ENCODE peak calls at places on chromosome 4, in ten cellular contexts. Y is Panc1; M is CD8-positive, alpha-beta T cell; D is uterus; E is gastrocnemius medialis; O is SK-N-SH; J is body of pancreas; W is upper lobe of right lung; K is fibroblast of lung; Z is CD4-positive, alpha-beta memory T cell. N is an unnamed sample.

GRCh38 chr4:56259595-56259994 is 127.7 kb downstream of the AASDH start:
- DNase-seq in Y (no peak), M (no peak), D (no peak), E (no peak), O (no peak), J (no peak), W (no peak), K (no peak), Z (no peak), N (no peak)

GRCh38 chr4:67871867-67872266 is 11.9 kb downstream of the TMPRSS11D start:
- DNase-seq in Y (peak; percentile 27), M (no peak), D (no peak), E (no peak), O (peak; percentile 20), J (no peak), W (no peak), K (peak; percentile 65), Z (no peak), N (no peak)

GRCh38 chr4:7654550-7655266 is 220.0 kb upstream of the PSAPL1 start:
- DNase-seq in Y (no peak), M (no peak), D (no peak), E (no peak), O (no peak), J (no peak), W (no peak), K (no peak), Z (no peak), N (no peak)

GRCh38 chr4:145181091-145181501 is 707 bp upstream of the OTUD4 start:
- DNase-seq in Y (no peak), M (no peak), D (no peak), E (no peak), O (no peak), J (no peak), W (no peak), K (no peak), Z (no peak), N (no peak)

GRCh38 chr4:81421346-81422218 is 50.1 kb downstream of the RASGEF1B start:
- DNase-seq in Y (no peak), M (no peak), D (no peak), E (no peak), O (no peak), J (peak; percentile 30), W (no peak), K (peak; percentile 47), Z (no peak), N (no peak)

GRCh38 chr4:134708026-134708425 is 506.4 kb upstream of the PABPC4L start:
- DNase-seq in Y (no peak), M (no peak), D (no peak), E (no peak), O (no peak), J (no peak), W (no peak), K (peak; percentile 0), Z (no peak), N (no peak)

GRCh38 chr4:154329268-154329858 is 162.2 kb downstream of the DCHS2 start:
- DNase-seq in Y (no peak), M (no peak), D (no peak), E (no peak), O (no peak), J (no peak), W (no peak), K (peak; percentile 49), Z (no peak), N (no peak)

GRCh38 chr4:80361329-80361900 is 25.9 kb downstream of the CFAP299 start:
- DNase-seq in Y (no peak), M (no peak), D (no peak), E (no peak), O (peak; percentile 21), J (no peak), W (no peak), K (peak; percentile 53), Z (peak; percentile 41), N (no peak)

GRCh38 chr4:19164334-19164733 is 1087.4 kb upstream of the SLIT2 start:
- DNase-seq in Y (no peak), M (no peak), D (no peak), E (no peak), O (no peak), J (no peak), W (no peak), K (no peak), Z (no peak), N (no peak)

GRCh38 chr4:130359537-130359936 is 1263.6 kb downstream of the C4orf33 start:
- DNase-seq in Y (no peak), M (no peak), D (no peak), E (no peak), O (peak; percentile 16), J (no peak), W (no peak), K (peak; percentile 67), Z (no peak), N (no peak)

GRCh38 chr4:186472948-186473347 is 82.4 kb downstream of the MTNR1A start:
- DNase-seq in Y (no peak), M (no peak), D (no peak), E (no peak), O (peak; percentile 30), J (no peak), W (no peak), K (peak; percentile 66), Z (no peak), N (no peak)

GRCh38 chr4:98794565-98795205 is 134.2 kb downstream of the EIF4E start:
- DNase-seq in Y (no peak), M (no peak), D (no peak), E (no peak), O (no peak), J (no peak), W (no peak), K (no peak), Z (no peak), N (no peak)

GRCh38 chr4:106618920-106619319 is 250.3 kb upstream of the GIMD1 start:
- DNase-seq in Y (no peak), M (no peak), D (no peak), E (no peak), O (no peak), J (no peak), W (no peak), K (no peak), Z (no peak), N (no peak)

GRCh38 chr4:147480891-147481576 is at the start of gene EDNRA:
- DNase-seq in Y (no peak), M (no peak), D (peak; percentile 48), E (no peak), O (peak; percentile 84), J (no peak), W (peak; percentile 71), K (peak; percentile 65), Z (no peak), N (no peak)

GRCh38 chr4:157978680-157979361 is 194.0 kb downstream of the GASK1B start:
- DNase-seq in Y (peak; percentile 42), M (no peak), D (peak; percentile 78), E (no peak), O (peak; percentile 56), J (peak; percentile 39), W (peak; percentile 67), K (peak; percentile 75), Z (peak; percentile 19), N (peak; percentile 29)

GRCh38 chr4:62118558-62118957 is 918.4 kb downstream of the ADGRL3 start:
- DNase-seq in Y (no peak), M (no peak), D (no peak), E (no peak), O (no peak), J (no peak), W (no peak), K (no peak), Z (no peak), N (no peak)

GRCh38 chr4:103118171-103118570 is 18.5 kb upstream of the BDH2 start:
- DNase-seq in Y (no peak), M (no peak), D (no peak), E (no peak), O (no peak), J (no peak), W (no peak), K (peak; percentile 51), Z (no peak), N (no peak)
- H3K36me3 ChIP-seq in Y (peaks cover 14% of the 10 kb centered on the region), M (no peaks in the 10 kb centered on the region), D (no peaks in the 10 kb centered on the region), E (no peaks in the 10 kb centered on the region), O (peaks cover 18% of the 10 kb centered on the region), J (no peaks in the 10 kb centered on the region), W (no peaks in the 10 kb centered on the region), K (no peaks in the 10 kb centered on the region), Z (no peaks in the 10 kb centered on the region), N (no peaks in the 10 kb centered on the region)

DNA sequence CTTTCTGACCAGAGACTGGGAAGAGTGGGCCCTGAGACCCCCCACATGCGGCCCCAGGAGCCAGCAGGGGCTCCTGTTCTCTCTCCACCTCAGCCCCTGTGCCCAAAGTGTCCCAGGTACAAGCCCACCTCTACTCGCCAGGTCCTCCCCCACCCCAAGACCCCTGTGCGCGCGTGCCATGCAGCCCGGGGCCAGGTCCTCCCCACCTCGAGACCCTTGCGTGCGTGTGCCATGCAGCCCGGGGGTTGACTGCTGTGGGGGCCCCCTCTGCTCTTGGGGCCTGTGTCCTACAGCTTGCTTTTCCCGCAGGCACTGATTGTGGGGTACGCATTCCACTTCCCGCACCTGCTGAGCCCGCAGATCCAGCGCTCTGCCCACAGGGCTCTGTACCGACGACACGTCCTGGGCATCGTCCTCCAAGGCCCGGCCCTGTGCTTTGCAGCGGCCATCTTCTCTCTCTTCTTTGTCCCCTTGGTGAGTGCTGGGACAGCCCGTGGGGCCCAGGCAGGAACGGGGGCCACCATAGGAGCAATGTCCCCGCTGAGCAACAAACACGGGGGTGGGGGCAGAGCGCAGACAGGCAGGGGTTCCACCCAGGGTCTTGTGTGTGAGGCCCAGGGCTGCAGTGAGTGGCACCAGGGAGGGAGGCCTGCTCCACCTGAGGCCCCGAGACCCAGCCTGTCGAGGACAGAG is 20.3 kb downstream of the DGKQ start:
- DNase-seq in Y (no peak), M (no peak), D (no peak), E (peak; percentile 9), O (peak; percentile 17), J (no peak), W (peak; percentile 62), K (no peak), Z (no peak), N (no peak)
- H3K36me3 ChIP-seq in Y (no peaks in the 10 kb centered on the region), M (peaks cover 5% of the 10 kb centered on the region), D (no peaks in the 10 kb centered on the region), E (peaks cover 9% of the 10 kb centered on the region), O (peaks cover 5% of the 10 kb centered on the region), J (no peaks in the 10 kb centered on the region), W (peaks cover 8% of the 10 kb centered on the region), K (peaks cover 2% of the 10 kb centered on the region), Z (no peaks in the 10 kb centered on the region), N (no peaks in the 10 kb centered on the region)

GRCh38 chr4:529563-529962 is 30.6 kb downstream of the PIGG start:
- DNase-seq in Y (no peak), M (no peak), D (no peak), E (no peak), O (no peak), J (no peak), W (no peak), K (no peak), Z (no peak), N (no peak)
- H3K36me3 ChIP-seq in Y (no peaks in the 10 kb centered on the region), M (peaks cover 16% of the 10 kb centered on the region), D (no peaks in the 10 kb centered on the region), E (peaks cover 57% of the 10 kb centered on the region), O (peaks cover 80% of the 10 kb centered on the region), J (peaks cover 8% of the 10 kb centered on the region), W (peaks cover 85% of the 10 kb centered on the region), K (peaks cover 14% of the 10 kb centered on the region), Z (peaks cover 18% of the 10 kb centered on the region), N (peaks cover 3% of the 10 kb centered on the region)

DNA sequence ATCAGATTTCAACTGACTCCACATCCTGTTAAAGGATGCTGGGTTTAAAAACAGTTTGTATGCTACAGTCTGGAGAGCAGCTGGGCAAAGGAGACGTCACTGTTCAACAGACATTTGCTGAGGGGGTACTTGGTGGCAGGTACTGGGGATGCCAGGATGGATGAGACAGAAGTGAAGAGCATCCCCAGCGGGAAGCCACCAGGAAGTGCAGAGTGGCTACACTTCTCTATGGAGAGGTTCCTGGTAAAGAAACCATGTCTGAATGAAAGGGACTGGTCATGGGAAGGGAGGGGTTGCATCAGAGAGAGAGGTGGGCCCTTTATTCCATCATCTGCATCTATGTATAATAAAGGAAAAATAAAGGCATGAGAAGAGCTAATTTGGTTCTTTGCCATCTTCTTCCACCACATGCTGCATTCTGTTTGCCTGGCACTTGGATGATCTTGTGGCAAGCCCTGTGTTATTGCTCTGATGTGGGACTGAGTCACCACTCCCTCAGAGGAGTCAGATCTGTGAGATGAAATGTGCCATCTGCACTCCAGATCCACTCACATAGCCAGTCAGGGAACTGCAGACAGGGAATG is 144.9 kb downstream of the SOWAHB start:
- DNase-seq in Y (no peak), M (no peak), D (no peak), E (no peak), O (peak; percentile 60), J (no peak), W (no peak), K (peak; percentile 100), Z (no peak), N (no peak)
- H3K36me3 ChIP-seq in Y (no peaks in the 10 kb centered on the region), M (no peaks in the 10 kb centered on the region), D (no peaks in the 10 kb centered on the region), E (no peaks in the 10 kb centered on the region), O (peaks cover 50% of the 10 kb centered on the region), J (no peaks in the 10 kb centered on the region), W (peaks cover 5% of the 10 kb centered on the region), K (peaks cover 14% of the 10 kb centered on the region), Z (no peaks in the 10 kb centered on the region), N (peaks cover 5% of the 10 kb centered on the region)